ENCODE peak calls at places on chromosome 9, in seven cellular contexts. A, X, S, T, M, C and R are unnamed samples.
A peak's percentile ranks its signal among the peaks of the same experiment; 100 is the strongest.

GRCh38 chr9:113818391-113818790 is 57.7 kb upstream of the ZNF618 start:
- DNase-seq in A (no peak), X (no peak), S (no peak), T (no peak), M (no peak), C (no peak), R (no peak)

GRCh38 chr9:127165096-127165495 is 42.7 kb upstream of the ANGPTL2 start:
- DNase-seq in A (no peak), X (no peak), S (no peak), T (no peak), M (no peak), C (no peak), R (no peak)

GRCh38 chr9:76944011-76944410 is 38.1 kb upstream of the PRUNE2 start:
- DNase-seq in A (no peak), X (no peak), S (no peak), T (no peak), M (no peak), C (no peak), R (no peak)

GRCh38 chr9:93398471-93398870 is 53.0 kb upstream of the FAM120A start:
- DNase-seq in A (no peak), X (no peak), S (no peak), T (no peak), M (no peak), C (no peak), R (no peak)

GRCh38 chr9:119372951-119373350 is 3.7 kb upstream of the BRINP1 start:
- DNase-seq in A (no peak), X (no peak), S (no peak), T (no peak), M (no peak), C (no peak), R (no peak)

GRCh38 chr9:135375001-135375400 is 104.6 kb upstream of the PPP1R26 start:
- DNase-seq in A (no peak), X (no peak), S (no peak), T (no peak), M (no peak), C (no peak), R (no peak)

GRCh38 chr9:138053321-138053868 is 175.8 kb downstream of the CACNA1B start:
- DNase-seq in A (no peak), X (peak; percentile 7), S (no peak), T (peak; percentile 4), M (no peak), C (no peak), R (no peak)

GRCh38 chr9:132369421-132369820 is 14.6 kb upstream of the SETX start:
- DNase-seq in A (no peak), X (no peak), S (no peak), T (no peak), M (no peak), C (no peak), R (no peak)

GRCh38 chr9:84815554-84815953 is 146.0 kb downstream of the NTRK2 start:
- DNase-seq in A (no peak), X (no peak), S (no peak), T (no peak), M (no peak), C (no peak), R (no peak)

GRCh38 chr9:99030610-99031009 is 74.3 kb upstream of the TGFBR1 start:
- DNase-seq in A (no peak), X (no peak), S (no peak), T (no peak), M (no peak), C (no peak), R (no peak)

GRCh38 chr9:114283551-114284111 is 39.3 kb upstream of the ORM1 start:
- DNase-seq in A (no peak), X (peak; percentile 6), S (no peak), T (no peak), M (no peak), C (no peak), R (no peak)

GRCh38 chr9:127637322-127637847 is 25.3 kb downstream of the STXBP1 start:
- DNase-seq in A (no peak), X (no peak), S (no peak), T (no peak), M (no peak), C (peak; percentile 46), R (no peak)

GRCh38 chr9:74770508-74771261 is 117.0 kb downstream of the TRPM6 start:
- DNase-seq in A (no peak), X (no peak), S (peak; percentile 7), T (peak; percentile 24), M (no peak), C (no peak), R (no peak)

GRCh38 chr9:93656426-93657222 is 80.2 kb downstream of the PHF2 start:
- DNase-seq in A (no peak), X (peak; percentile 3), S (no peak), T (no peak), M (peak; percentile 1), C (no peak), R (no peak)

GRCh38 chr9:101417977-101418376 is 17.6 kb downstream of the ALDOB start:
- DNase-seq in A (no peak), X (no peak), S (no peak), T (no peak), M (no peak), C (no peak), R (no peak)

GRCh38 chr9:92424340-92424739 is at the start of gene OMD:
- DNase-seq in A (no peak), X (no peak), S (no peak), T (no peak), M (no peak), C (no peak), R (no peak)

DNA sequence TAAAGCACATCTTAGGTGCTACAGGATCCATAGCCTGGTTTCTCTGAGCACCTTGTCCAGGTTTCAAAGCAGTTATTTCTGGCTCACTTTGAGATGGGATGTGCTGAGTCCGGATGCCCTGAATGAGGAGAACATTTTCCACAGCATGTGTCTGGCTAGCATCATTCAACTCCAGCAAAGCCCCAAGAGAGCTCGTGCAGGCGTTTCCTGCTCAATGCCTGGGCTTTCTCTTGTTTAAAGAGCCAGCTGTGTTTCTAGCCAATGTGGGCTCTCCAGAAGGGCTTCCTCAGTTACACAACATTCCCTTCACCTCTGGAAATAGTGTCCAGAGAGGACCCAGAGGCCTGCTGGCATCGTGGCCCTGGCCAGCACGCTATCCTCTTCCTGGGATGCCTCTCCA is 411.7 kb downstream of the DMAC1 start:
- DNase-seq in A (no peak), X (no peak), S (no peak), T (no peak), M (no peak), C (no peak), R (no peak)
- H3K27ac ChIP-seq in A (no peak overlapping the region), X (no peak overlapping the region), S (no peak overlapping the region), T (no peak overlapping the region), M (no peak overlapping the region), C (no peak overlapping the region), R (no peak overlapping the region)

DNA sequence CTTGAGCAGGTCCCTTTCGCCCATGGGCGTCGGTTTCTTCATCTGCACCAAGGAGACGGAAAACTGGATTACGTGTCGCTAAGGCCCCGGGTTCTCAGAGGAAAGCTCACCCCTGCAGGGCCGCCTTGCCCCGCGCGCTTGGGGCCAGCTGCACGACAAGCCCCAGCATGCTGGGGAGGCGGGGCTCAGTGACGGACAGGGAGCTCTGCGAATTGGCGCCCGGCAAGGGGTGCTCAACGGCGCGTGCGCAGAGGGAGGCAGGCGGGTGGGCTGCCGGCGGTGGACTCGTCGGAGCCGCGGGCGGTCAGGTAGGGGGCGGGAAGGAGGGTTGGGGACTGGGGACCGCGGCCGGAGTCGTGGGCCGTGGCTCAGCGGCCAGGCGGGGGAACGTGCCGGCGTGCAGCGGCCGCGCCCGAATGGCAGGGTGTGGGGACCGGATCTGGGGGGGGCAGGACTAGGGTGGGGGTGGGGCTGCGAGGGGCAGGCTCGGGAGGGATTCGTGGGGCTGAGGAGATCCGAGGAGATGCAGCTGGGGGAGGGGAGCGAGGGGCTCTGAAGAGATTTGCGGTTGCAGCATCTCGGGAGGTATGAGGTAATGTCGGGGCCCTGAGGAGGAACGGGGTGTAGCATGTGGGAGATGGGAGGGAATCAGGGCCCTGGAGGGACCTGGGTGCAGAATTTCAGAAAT is at the start of gene TRIM32:
- DNase-seq in A (peak; percentile 88), X (peak; percentile 92), S (peak; percentile 89), T (peak; percentile 93), M (peak; percentile 91), C (peak; percentile 42), R (peak; percentile 78)
- H3K27ac ChIP-seq in A (peak within 1 kb of the TSS; percentile 67), X (peak within 1 kb of the TSS; percentile 78), S (peak within 1 kb of the TSS; percentile 38), T (peak within 1 kb of the TSS; percentile 57), M (peak within 1 kb of the TSS; percentile 69), C (peak within 1 kb of the TSS; percentile 82), R (peak within 1 kb of the TSS; percentile 44)

DNA sequence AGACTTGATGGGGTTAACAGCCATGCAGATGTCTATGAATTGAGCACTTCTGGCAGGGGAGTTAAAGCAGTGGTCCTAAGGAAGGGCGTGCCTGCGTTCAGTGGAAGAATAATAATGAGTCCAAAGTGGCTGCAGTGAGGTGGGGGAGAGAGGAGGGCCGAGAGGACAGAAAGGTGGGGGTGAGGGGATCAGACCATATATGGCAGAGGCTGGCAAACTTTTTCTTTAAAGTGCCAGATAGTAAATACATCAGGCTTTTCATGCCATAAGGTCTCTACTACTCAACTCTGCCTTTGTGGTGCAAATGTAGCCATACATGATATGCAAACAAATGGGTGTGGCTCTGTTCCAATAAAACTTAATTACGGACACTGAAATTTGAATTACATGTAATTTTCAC is 77.1 kb downstream of the STRBP start:
- DNase-seq in A (no peak), X (no peak), S (no peak), T (no peak), M (no peak), C (no peak), R (no peak)
- H3K27ac ChIP-seq in A (no peak overlapping the region), X (no peak overlapping the region), S (no peak overlapping the region), T (no peak overlapping the region), M (no peak overlapping the region), C (no peak overlapping the region), R (no peak overlapping the region)

GRCh38 chr9:130023994-130024596 is 18.9 kb downstream of the FNBP1 start:
- DNase-seq in A (no peak), X (no peak), S (no peak), T (no peak), M (no peak), C (no peak), R (no peak)

GRCh38 chr9:130022566-130023146 is 20.3 kb downstream of the FNBP1 start:
- DNase-seq in A (no peak), X (no peak), S (no peak), T (no peak), M (no peak), C (no peak), R (no peak)

GRCh38 chr9:130021123-130021522 is 21.9 kb downstream of the FNBP1 start:
- DNase-seq in A (no peak), X (no peak), S (no peak), T (no peak), M (no peak), C (no peak), R (no peak)

GRCh38 chr9:130024597-130024994 is 18.4 kb downstream of the FNBP1 start:
- DNase-seq in A (no peak), X (no peak), S (no peak), T (no peak), M (peak; percentile 66), C (no peak), R (no peak)

DNA sequence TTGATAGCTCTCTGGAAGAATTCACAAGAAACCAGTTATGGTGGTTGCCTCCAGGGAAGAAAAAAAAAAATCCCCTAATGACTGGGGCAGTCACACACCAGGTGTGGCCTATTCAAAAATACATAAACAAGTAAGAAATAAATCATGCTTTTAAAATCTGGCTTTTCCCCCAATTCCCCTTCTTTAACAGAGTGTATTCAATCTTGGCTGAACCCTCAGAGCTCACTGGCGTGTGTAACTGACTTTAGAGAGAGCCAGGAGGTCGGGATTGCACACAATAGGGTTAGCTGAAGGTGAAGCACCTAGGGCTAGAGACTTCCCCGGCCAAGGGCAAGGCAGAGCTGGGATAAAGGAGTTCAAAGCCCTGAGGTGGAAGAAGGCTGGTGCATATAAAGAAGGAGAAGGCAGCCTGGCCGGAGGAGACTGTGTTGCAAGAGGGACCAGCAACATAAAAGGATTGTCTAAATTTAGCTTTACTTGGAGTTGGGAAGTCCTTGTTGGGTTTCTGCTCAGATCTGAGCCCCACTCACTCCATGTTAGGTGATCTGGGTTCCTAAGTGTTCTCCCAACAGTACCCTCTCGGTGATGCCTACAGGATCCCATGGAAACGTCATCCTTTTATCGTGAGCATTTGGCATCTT is 19.7 kb downstream of the FNBP1 start:
- DNase-seq in A (no peak), X (peak; percentile 36), S (no peak), T (no peak), M (peak; percentile 64), C (no peak), R (no peak)
- H3K27ac ChIP-seq in A (no peak overlapping the region), X (peak overlapping the region; percentile 25), S (no peak overlapping the region), T (no peak overlapping the region), M (peak overlapping the region; percentile 94), C (no peak overlapping the region), R (no peak overlapping the region)